ENCODE peak calls at places on chromosome 17, in five cellular contexts. R, F, S, Q and Z are unnamed samples.

GRCh38 chr17:77132411-77133086 is 8.2 kb upstream of the SEC14L1 start:
- DNase-seq in S (no peak), R (no peak), F (no peak), Q (peak; percentile 23), Z (no peak)

GRCh38 chr17:80468781-80469533 is 7.5 kb downstream of the NPTX1 start:
- DNase-seq in F (no peak), R (no peak), Q (no peak), S (no peak), Z (no peak)

GRCh38 chr17:66165537-66166123 is 26.3 kb downstream of the CEP112 start:
- DNase-seq in R (no peak), S (peak; percentile 56), F (no peak), Q (peak; percentile 63), Z (peak; percentile 25)

GRCh38 chr17:40884708-40885512 is at the start of gene KRT20:
- DNase-seq in F (no peak), Q (no peak), S (peak; percentile 5), R (no peak), Z (peak; percentile 48)

GRCh38 chr17:50953831-50954601 is 87.9 kb upstream of the TOB1 start:
- DNase-seq in F (no peak), S (no peak), R (no peak), Q (no peak), Z (peak; percentile 80)

GRCh38 chr17:61463068-61463980 is 11.1 kb downstream of the TBX4 start:
- DNase-seq in F (no peak), Q (no peak), R (no peak), S (peak; percentile 4), Z (no peak)

GRCh38 chr17:37813753-37814152 is 68.9 kb upstream of the HNF1B start:
- DNase-seq in Q (peak; percentile 96), S (no peak), F (no peak), R (no peak), Z (peak; percentile 99)

GRCh38 chr17:5097101-5097834 is 14.4 kb downstream of the ZNF232 start:
- DNase-seq in Q (no peak), R (peak; percentile 35), F (peak; percentile 17), S (no peak), Z (no peak)

GRCh38 chr17:58331815-58332719 is 3.5 kb upstream of the TSPOAP1 start:
- DNase-seq in S (peak; percentile 91), R (peak; percentile 95), F (peak; percentile 96), Q (no peak), Z (no peak)

GRCh38 chr17:43018008-43018853 is 4.0 kb downstream of the VAT1 start:
- DNase-seq in F (no peak), R (no peak), S (no peak), Q (no peak), Z (peak; percentile 25)